ENCODE peak calls at places on chromosomes 13 and 19, in eight cellular contexts. K is effector CD4-positive, alpha-beta T cell; E is activated effector memory CD4-positive, alpha-beta T cell treated with anti-CD3 and anti-CD28 coated beads, Interleukin-2, amount 50 U/mL, for 16 hours; F is epithelial cell of proximal tubule; B is B cell; Y is NCI-H748 treated with DMSO at 0.1 percent for 48 hours; T is NAMALWA; W is sciatic nerve. A is an unnamed sample.

GRCh38 chr13:98454389-98454881 is 122.5 kb downstream of the STK24 start:
- DNase-seq in W (no peak), F (no peak), E (no peak), T (no peak), K (no peak), Y (no peak), B (no peak), A (peak)

GRCh38 chr19:495440-496332 is 600 bp upstream of the MADCAM1 start:
- DNase-seq in E (peak), T (peak), Y (no peak), W (peak), B (peak), K (no peak), F (no peak), A (peak)

GRCh38 chr13:94548382-94549240 is 47.3 kb downstream of the TGDS start:
- DNase-seq in Y (peak), B (no peak), T (peak), W (peak), E (peak), K (peak), F (peak), A (peak)

GRCh38 chr19:1929051-1929742 is 11.8 kb upstream of the CSNK1G2 start:
- DNase-seq in W (peak), B (peak), K (peak), E (peak), T (peak), F (no peak), Y (peak), A (peak)

GRCh38 chr13:45219938-45220375 is 19.1 kb upstream of the KCTD4 start:
- DNase-seq in B (no peak), F (peak), E (no peak), K (no peak), W (no peak), Y (peak), T (no peak), A (peak)

GRCh38 chr19:53132231-53132991 is at the start of gene ZNF415:
- DNase-seq in F (no peak), B (peak), T (no peak), E (peak), K (peak), Y (peak), W (peak), A (peak)

GRCh38 chr19:31591258-31591657 is 242.0 kb upstream of the TSHZ3 start:
- DNase-seq in E (no peak), K (no peak), W (no peak), B (no peak), Y (no peak), T (no peak), F (no peak), A (no peak)

GRCh38 chr19:49070416-49070815 is 2.1 kb downstream of the KCNA7 start:
- DNase-seq in W (no peak), E (no peak), Y (no peak), K (no peak), F (no peak), T (no peak), B (no peak), A (no peak)

GRCh38 chr13:24727731-24728601 is 36.0 kb upstream of the RNF17 start:
- DNase-seq in E (peak), T (peak), Y (peak), B (peak), F (peak), K (peak), W (peak), A (peak)

GRCh38 chr19:7904074-7905020 is 670 bp downstream of the MAP2K7 start:
- DNase-seq in W (peak), T (peak), K (peak), B (peak), Y (no peak), F (no peak), E (no peak), A (no peak)

GRCh38 chr19:38736036-38736412 is 8.2 kb downstream of the CAPN12 start:
- DNase-seq in Y (peak), T (no peak), K (peak), F (no peak), E (peak), W (peak), B (peak), A (no peak)

GRCh38 chr13:50796463-50796862 is 47.0 kb downstream of the DLEU7 start:
- DNase-seq in E (no peak), T (peak), B (no peak), F (no peak), Y (no peak), W (no peak), K (no peak), A (no peak)

GRCh38 chr13:44637581-44637980 is 61.5 kb upstream of the TSC22D1 start:
- DNase-seq in F (no peak), T (no peak), E (no peak), W (no peak), B (no peak), Y (no peak), K (no peak), A (no peak)

GRCh38 chr19:5804516-5805464 is at the start of gene NRTN:
- DNase-seq in F (no peak), K (peak), T (no peak), W (no peak), B (peak), E (peak), Y (no peak), A (no peak)

GRCh38 chr19:18475762-18476331 is 37.9 kb upstream of the ISYNA1 start:
- DNase-seq in W (no peak), K (no peak), B (no peak), E (no peak), F (no peak), Y (no peak), T (no peak), A (no peak)

GRCh38 chr19:18282021-18282787 is 782 bp upstream of the JUND start:
- DNase-seq in F (no peak), K (no peak), W (peak), E (peak), Y (peak), B (no peak), T (no peak), A (no peak)

GRCh38 chr13:44169018-44169909 is 204.4 kb upstream of the SERP2 start:
- DNase-seq in W (no peak), T (no peak), Y (no peak), E (no peak), F (no peak), K (no peak), B (no peak), A (peak)

GRCh38 chr19:17243854-17244617 is 1.7 kb downstream of the NR2F6 start:
- DNase-seq in T (no peak), W (peak), K (no peak), Y (no peak), E (no peak), B (peak), F (no peak), A (peak)

GRCh38 chr19:50728084-50728737 is 5.0 kb downstream of the CLEC11A start:
- DNase-seq in W (peak), E (peak), F (no peak), T (no peak), B (peak), Y (no peak), K (no peak), A (peak)

GRCh38 chr13:62846302-62846701 is 1430.7 kb upstream of the PCDH20 start:
- DNase-seq in T (no peak), Y (no peak), E (no peak), W (no peak), F (no peak), K (no peak), B (no peak), A (peak)